ENCODE peak calls at places on chromosomes 13 and 19, in seven cellular contexts. M is tibial artery, J is neural progenitor cell, R is body of pancreas, T is PC-3, W is cardiac muscle cell, X is uterus. Q is an unnamed sample. For H3K36me3 and H3K27me3, the result is how much of the 10 kb centered on the place peaks cover.

GRCh38 chr19:30684613-30685012 is 312.4 kb downstream of the ZNF536 start:
- DNase-seq in M (no peak), J (no peak), R (no peak), T (no peak), W (no peak), X (no peak), Q (no peak)

GRCh38 chr19:33434886-33435705 is 61.6 kb downstream of the CEBPG start:
- DNase-seq in M (no peak), J (peak), R (no peak), T (no peak), W (peak), X (no peak), Q (peak)

GRCh38 chr19:3098141-3098514 is 4.0 kb downstream of the GNA11 start:
- DNase-seq in M (no peak), J (no peak), R (no peak), T (no peak), W (no peak), X (no peak), Q (no peak)

GRCh38 chr13:113393226-113393571 is 29.3 kb upstream of the GRTP1 start:
- DNase-seq in M (peak), J (no peak), R (no peak), T (no peak), W (no peak), X (no peak), Q (peak)

GRCh38 chr13:34667356-34668218 is 274.5 kb upstream of the NBEA start:
- DNase-seq in M (no peak), J (no peak), R (no peak), T (no peak), W (no peak), X (no peak), Q (no peak)

GRCh38 chr13:112441226-112441625 is 65.1 kb downstream of the SPACA7 start:
- DNase-seq in M (no peak), J (no peak), R (no peak), T (no peak), W (no peak), X (no peak), Q (peak)

GRCh38 chr13:21573920-21574712 is 29.9 kb downstream of the MICU2 start:
- DNase-seq in M (no peak), J (no peak), R (no peak), T (no peak), W (no peak), X (no peak), Q (peak)

GRCh38 chr13:48437381-48437780 is 24.5 kb upstream of the LPAR6 start:
- DNase-seq in M (peak), J (no peak), R (peak), T (no peak), W (peak), X (peak), Q (no peak)

GRCh38 chr19:510606-511100 is 3.4 kb downstream of the TPGS1 start:
- DNase-seq in M (no peak), J (peak), R (peak), T (peak), W (peak), X (peak), Q (peak)

GRCh38 chr13:98405107-98405571 is 171.8 kb downstream of the STK24 start:
- DNase-seq in M (no peak), J (peak), R (no peak), T (no peak), W (peak), X (no peak), Q (peak)

GRCh38 chr13:73142091-73142490 is 83.3 kb downstream of the KLF5 start:
- DNase-seq in M (no peak), J (peak), R (peak), T (no peak), W (peak), X (no peak), Q (no peak)

GRCh38 chr13:102020611-102021216 is 381.1 kb downstream of the FGF14 start:
- DNase-seq in M (no peak), J (no peak), R (no peak), T (peak), W (no peak), X (no peak), Q (no peak)

GRCh38 chr13:97189943-97190342 is 32.2 kb upstream of the MBNL2 start:
- DNase-seq in M (no peak), J (no peak), R (peak), T (no peak), W (no peak), X (no peak), Q (no peak)

GRCh38 chr13:70613295-70613694 is 505.0 kb upstream of the KLHL1 start:
- DNase-seq in M (no peak), J (no peak), R (no peak), T (peak), W (peak), X (no peak), Q (no peak)

GRCh38 chr19:48854103-48854502 is 14.3 kb downstream of the PLEKHA4 start:
- DNase-seq in M (no peak), J (no peak), R (no peak), T (no peak), W (no peak), X (no peak), Q (no peak)

GRCh38 chr13:110498765-110499164 is 62.8 kb downstream of the RAB20 start:
- DNase-seq in M (no peak), J (no peak), R (no peak), T (no peak), W (no peak), X (no peak), Q (no peak)

GRCh38 chr19:48292798-48293197 is 22.9 kb downstream of the ZNF114 start:
- DNase-seq in M (no peak), J (no peak), R (no peak), T (peak), W (peak), X (no peak), Q (no peak)

GRCh38 chr13:92989301-92989700 is 237.3 kb upstream of the GPC6 start:
- DNase-seq in M (no peak), J (no peak), R (no peak), T (no peak), W (no peak), X (no peak), Q (no peak)

GRCh38 chr13:105569816-105570215 is 965.6 kb downstream of the EFNB2 start:
- DNase-seq in M (no peak), J (no peak), R (no peak), T (no peak), W (no peak), X (no peak), Q (no peak)

GRCh38 chr13:110697842-110698241 is 8.1 kb downstream of the CARS2 start:
- DNase-seq in M (no peak), J (no peak), R (no peak), T (no peak), W (no peak), X (no peak), Q (no peak)

GRCh38 chr19:18433735-18434398 is 4.1 kb downstream of the ISYNA1 start:
- DNase-seq in M (no peak), J (peak), R (no peak), T (no peak), W (peak), X (peak), Q (peak)

GRCh38 chr19:4326837-4327251 is 11.8 kb downstream of the STAP2 start:
- DNase-seq in M (no peak), J (peak), R (no peak), T (no peak), W (no peak), X (no peak), Q (peak)

GRCh38 chr19:4327877-4328242 is 10.8 kb downstream of the STAP2 start:
- DNase-seq in M (no peak), J (no peak), R (no peak), T (no peak), W (no peak), X (no peak), Q (no peak)

GRCh38 chr19:4327252-4327876 is 11.3 kb downstream of the STAP2 start:
- DNase-seq in M (peak), J (peak), R (peak), T (no peak), W (peak), X (peak), Q (peak)

GRCh38 chr19:4329858-4330257 is 8.8 kb downstream of the STAP2 start:
- DNase-seq in M (no peak), J (no peak), R (no peak), T (no peak), W (no peak), X (no peak), Q (no peak)

GRCh38 chr19:4328243-4328990 is 10.2 kb downstream of the STAP2 start:
- DNase-seq in M (peak), J (peak), R (peak), T (no peak), W (peak), X (peak), Q (peak)
- H3K4me3 ChIP-seq in M (peak), J (peak), R (no peak), T (no peak), W (peak), X (peak), Q (peak)

DNA sequence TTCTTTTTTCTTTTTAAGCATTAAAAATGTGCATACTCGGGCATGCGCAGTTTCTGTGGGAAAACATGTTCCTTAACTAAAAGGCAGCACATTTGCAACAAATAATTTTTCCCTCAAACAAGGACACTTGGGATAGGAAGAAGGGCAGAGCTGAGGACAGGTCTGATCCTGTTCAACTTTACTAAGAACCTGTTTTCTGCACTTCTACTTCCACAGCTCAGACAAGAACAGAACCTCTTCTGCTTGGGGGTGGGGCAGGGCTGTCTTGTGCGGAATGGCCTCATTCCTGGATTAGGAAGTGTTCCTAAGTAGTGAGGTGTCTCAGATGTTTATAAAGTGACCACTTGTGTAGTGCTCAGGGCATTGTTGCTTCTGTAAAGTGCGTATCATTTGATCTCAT is 18.3 kb downstream of the SAFB start:
- DNase-seq in M (no peak), J (no peak), R (no peak), T (no peak), W (no peak), X (no peak), Q (no peak)
- H3K36me3 ChIP-seq in M (under half), J (under half), R (under half), T (half or more), W (under half), X (under half), Q (under half)

GRCh38 chr13:25911020-25911419 is 140.8 kb downstream of the SHISA2 start:
- DNase-seq in M (no peak), J (peak), R (no peak), T (no peak), W (no peak), X (no peak), Q (peak)
- H3K27me3 ChIP-seq in M (under half), J (under half), R (under half), T (under half), W (under half), X (under half), Q (under half)

DNA sequence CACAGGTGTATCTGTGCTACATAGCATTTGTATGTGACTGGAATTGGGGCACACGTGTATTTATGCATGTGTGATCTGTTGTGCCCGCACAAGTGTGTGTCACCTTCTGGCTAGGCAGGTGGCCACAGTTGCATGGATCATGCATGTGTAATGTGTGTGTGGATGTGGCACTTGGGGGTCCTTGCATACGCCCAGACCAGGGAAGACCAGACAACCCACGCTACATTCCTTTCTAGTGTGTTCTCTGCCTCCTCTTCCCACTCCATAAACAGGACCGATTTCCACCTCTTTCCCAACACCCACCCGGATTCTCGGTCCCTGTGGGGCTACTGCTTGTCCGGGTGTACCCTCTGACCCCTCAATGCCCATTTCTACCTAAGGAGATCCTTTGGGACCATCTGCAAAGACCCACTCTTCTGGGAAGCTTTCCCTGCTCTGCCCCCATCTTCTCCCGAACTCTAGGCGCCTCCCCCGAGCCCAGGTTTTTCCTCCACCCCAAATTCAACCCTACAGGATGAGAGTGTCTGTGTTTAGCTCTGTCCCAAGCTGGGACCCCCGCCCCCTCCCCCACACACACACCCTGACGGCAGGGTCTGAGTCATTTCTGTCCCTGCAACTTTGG is 12.3 kb downstream of the STAP2 start:
- DNase-seq in M (no peak), J (no peak), R (no peak), T (no peak), W (no peak), X (no peak), Q (no peak)
- H3K4me3 ChIP-seq in M (no peak), J (peak), R (no peak), T (no peak), W (no peak), X (no peak), Q (peak)

GRCh38 chr19:16373989-16374388 is 49.4 kb downstream of the KLF2 start:
- DNase-seq in M (no peak), J (no peak), R (no peak), T (no peak), W (no peak), X (no peak), Q (no peak)

GRCh38 chr19:16374436-16374835 is 49.8 kb downstream of the KLF2 start:
- DNase-seq in M (no peak), J (no peak), R (no peak), T (no peak), W (no peak), X (no peak), Q (no peak)

GRCh38 chr19:16372065-16372915 is 47.7 kb downstream of the KLF2 start:
- DNase-seq in M (no peak), J (no peak), R (no peak), T (no peak), W (no peak), X (no peak), Q (no peak)

GRCh38 chr19:16373539-16373938 is 48.9 kb downstream of the KLF2 start:
- DNase-seq in M (no peak), J (no peak), R (no peak), T (no peak), W (peak), X (peak), Q (no peak)

DNA sequence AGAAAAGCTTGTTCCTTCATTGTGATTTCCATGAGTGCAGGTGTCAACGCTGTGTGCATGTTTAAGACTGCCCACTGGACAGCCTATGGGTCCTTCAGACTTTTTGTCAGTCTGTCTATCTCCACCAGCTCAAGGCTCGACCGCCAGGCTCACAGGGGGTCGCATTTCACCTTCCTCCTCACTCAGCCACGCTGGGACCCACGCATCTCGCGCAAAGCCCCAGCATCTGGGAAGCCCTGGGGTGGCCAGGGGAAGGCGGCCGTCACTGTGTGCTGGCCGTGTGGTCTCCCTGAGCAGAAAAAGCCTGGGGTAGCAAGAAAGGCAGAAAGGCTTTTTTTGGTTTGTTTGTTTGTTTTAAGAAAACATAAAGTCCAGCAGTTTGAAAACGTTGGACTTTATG is 48.5 kb downstream of the KLF2 start:
- DNase-seq in M (no peak), J (no peak), R (no peak), T (no peak), W (no peak), X (no peak), Q (no peak)
- H3K36me3 ChIP-seq in M (half or more), J (under half), R (under half), T (under half), W (under half), X (under half), Q (under half)

GRCh38 chr19:47019431-47020041 is at the start of gene NPAS1:
- DNase-seq in M (no peak), J (peak), R (no peak), T (no peak), W (no peak), X (no peak), Q (peak)
- H3K27me3 ChIP-seq in M (under half), J (half or more), R (under half), T (under half), W (half or more), X (under half), Q (half or more)

GRCh38 chr19:42176990-42177685 is 40.3 kb downstream of the DEDD2 start:
- DNase-seq in M (peak), J (peak), R (peak), T (peak), W (peak), X (peak), Q (peak)
- H3K4me3 ChIP-seq in M (peak), J (peak), R (no peak), T (peak), W (peak), X (peak), Q (peak)

DNA sequence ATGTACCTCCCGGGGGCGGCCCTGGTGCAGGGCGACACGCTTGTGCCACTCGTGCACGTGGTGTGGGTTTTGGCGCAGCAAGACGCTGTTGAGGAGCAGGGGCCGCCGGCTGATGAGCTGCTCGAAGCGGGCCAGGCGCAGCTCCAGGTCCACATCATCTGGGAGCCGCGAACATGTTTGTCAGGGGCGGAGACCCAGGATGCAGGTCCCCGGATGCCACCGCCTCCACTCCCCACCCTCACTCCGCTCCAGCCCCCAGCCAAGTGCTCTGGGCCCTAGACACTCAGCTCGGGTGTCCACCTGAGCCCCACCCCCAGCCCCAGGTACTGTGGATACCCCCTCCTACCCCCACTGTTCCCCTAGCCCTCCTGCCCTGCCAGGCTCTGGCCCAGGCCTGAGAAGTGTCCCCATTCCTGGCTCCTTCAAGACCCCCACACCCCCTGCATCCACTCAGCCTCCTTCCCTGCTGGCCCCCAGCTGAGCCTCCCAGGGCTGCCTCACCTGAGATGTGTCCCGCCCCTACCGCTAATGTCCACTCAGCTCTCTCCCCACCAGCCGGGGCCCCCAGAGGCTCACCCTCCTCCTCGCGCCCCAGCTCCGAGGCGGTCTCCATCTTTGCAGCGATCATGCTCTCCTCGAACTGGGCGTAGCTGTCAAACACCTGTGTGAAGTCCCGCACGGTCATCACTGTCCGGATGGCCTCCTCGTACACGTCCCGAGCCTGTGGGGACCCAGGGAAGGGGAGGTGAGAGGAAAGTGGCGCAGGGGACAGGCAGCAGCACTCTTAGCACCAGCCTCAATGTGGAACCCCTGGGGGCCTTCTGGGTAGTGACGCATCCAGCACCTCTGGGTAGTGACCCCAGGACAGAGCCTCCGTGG is 5.4 kb downstream of the XAB2 start:
- DNase-seq in M (no peak), J (no peak), R (no peak), T (no peak), W (no peak), X (no peak), Q (no peak)
- H3K36me3 ChIP-seq in M (half or more), J (under half), R (under half), T (under half), W (under half), X (under half), Q (under half)

DNA sequence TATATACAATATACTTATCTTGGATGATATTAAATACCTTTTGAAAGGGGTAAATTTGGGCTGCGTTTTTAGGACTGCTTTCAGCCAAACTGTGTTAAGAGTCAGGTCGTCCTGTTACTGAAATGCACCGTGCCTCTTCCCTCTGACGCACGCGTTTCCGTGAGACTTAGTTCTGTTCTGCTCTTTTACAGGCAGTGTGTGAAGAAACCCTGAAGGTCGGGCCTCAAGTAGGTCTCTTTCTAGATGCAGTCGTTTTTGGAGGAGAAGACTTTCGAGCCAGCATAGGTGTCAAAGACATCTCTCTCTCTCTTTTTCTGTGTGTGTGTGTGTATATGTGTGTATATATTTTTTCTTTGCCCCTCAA is 107.0 kb downstream of the ZIC5 start:
- DNase-seq in M (no peak), J (no peak), R (no peak), T (no peak), W (no peak), X (no peak), Q (no peak)
- H3K27me3 ChIP-seq in M (under half), J (under half), R (under half), T (under half), W (under half), X (under half), Q (under half)

GRCh38 chr19:17104679-17105078 is 29.1 kb downstream of the MYO9B start:
- DNase-seq in M (no peak), J (no peak), R (no peak), T (no peak), W (no peak), X (no peak), Q (no peak)
- H3K4me3 ChIP-seq in M (no peak), J (no peak), R (no peak), T (no peak), W (no peak), X (no peak), Q (no peak)

Q was measured in H7.